ENCODE peak calls at places on chromosomes 1 and 21, in five cellular contexts. One of them, this sample, is unnamed.
A peak's percentile ranks its signal among the peaks of the same experiment; 100 is the strongest.

GRCh38 chr1:111907321-111907720 is 82.1 kb downstream of the KCND3 start:
- DNase-seq in AG04450: no peak
- DNase-seq in brain microvascular endothelial cell: no peak
- DNase-seq in endothelial cell: no peak
- DNase-seq in cardiac fibroblast: no peak
- DNase-seq in this sample: no peak

GRCh38 chr21:44742418-44743153 is 31.2 kb upstream of the TSPEAR start:
- DNase-seq in brain microvascular endothelial cell: no peak
- DNase-seq in AG04450: no peak
- DNase-seq in endothelial cell: no peak
- DNase-seq in cardiac fibroblast: peak; percentile 34
- DNase-seq in this sample: peak; percentile 40

GRCh38 chr1:201061049-201061448 is 37.5 kb upstream of the KIF21B start:
- DNase-seq in AG04450: no peak
- DNase-seq in endothelial cell: no peak
- DNase-seq in cardiac fibroblast: no peak
- DNase-seq in brain microvascular endothelial cell: no peak
- DNase-seq in this sample: no peak

GRCh38 chr1:157162345-157162744 is 24.1 kb upstream of the ETV3 start:
- DNase-seq in brain microvascular endothelial cell: no peak
- DNase-seq in AG04450: no peak
- DNase-seq in endothelial cell: no peak
- DNase-seq in cardiac fibroblast: no peak
- DNase-seq in this sample: peak; percentile 44

GRCh38 chr1:58155418-58156123 is 391.0 kb downstream of the OMA1 start:
- DNase-seq in cardiac fibroblast: peak; percentile 2
- DNase-seq in AG04450: no peak
- DNase-seq in endothelial cell: peak; percentile 67
- DNase-seq in brain microvascular endothelial cell: no peak
- DNase-seq in this sample: no peak

GRCh38 chr1:228096416-228097332 is 6.5 kb downstream of the C1orf35 start:
- DNase-seq in endothelial cell: no peak
- DNase-seq in AG04450: no peak
- DNase-seq in cardiac fibroblast: no peak
- DNase-seq in brain microvascular endothelial cell: no peak
- DNase-seq in this sample: peak; percentile 30

GRCh38 chr1:65175171-65176070 is 27.4 kb downstream of the AK4 start:
- DNase-seq in cardiac fibroblast: peak; percentile 49
- DNase-seq in AG04450: no peak
- DNase-seq in endothelial cell: no peak
- DNase-seq in brain microvascular endothelial cell: peak; percentile 21
- DNase-seq in this sample: no peak

GRCh38 chr1:76267631-76268030 is 193.1 kb downstream of the ST6GALNAC3 start:
- DNase-seq in cardiac fibroblast: no peak
- DNase-seq in AG04450: no peak
- DNase-seq in endothelial cell: no peak
- DNase-seq in brain microvascular endothelial cell: no peak
- DNase-seq in this sample: no peak

GRCh38 chr1:208475449-208475848 is 231.3 kb upstream of the PLXNA2 start:
- DNase-seq in endothelial cell: no peak
- DNase-seq in cardiac fibroblast: peak; percentile 2
- DNase-seq in AG04450: no peak
- DNase-seq in brain microvascular endothelial cell: no peak
- DNase-seq in this sample: no peak

GRCh38 chr1:229309074-229309473 is 33.8 kb downstream of the CCSAP start:
- DNase-seq in endothelial cell: no peak
- DNase-seq in brain microvascular endothelial cell: no peak
- DNase-seq in cardiac fibroblast: no peak
- DNase-seq in AG04450: no peak
- DNase-seq in this sample: no peak

GRCh38 chr1:79197421-79197820 is 190.9 kb upstream of the ADGRL4 start:
- DNase-seq in cardiac fibroblast: peak; percentile 58
- DNase-seq in AG04450: no peak
- DNase-seq in endothelial cell: peak; percentile 26
- DNase-seq in brain microvascular endothelial cell: peak; percentile 19
- DNase-seq in this sample: no peak

GRCh38 chr1:235972316-235973090 is 92.4 kb downstream of the NID1 start:
- DNase-seq in endothelial cell: no peak
- DNase-seq in AG04450: peak; percentile 42
- DNase-seq in cardiac fibroblast: peak; percentile 88
- DNase-seq in brain microvascular endothelial cell: peak; percentile 83
- DNase-seq in this sample: no peak

GRCh38 chr1:6084781-6085495 is 39.2 kb downstream of the KCNAB2 start:
- DNase-seq in brain microvascular endothelial cell: no peak
- DNase-seq in cardiac fibroblast: no peak
- DNase-seq in endothelial cell: no peak
- DNase-seq in AG04450: no peak
- DNase-seq in this sample: no peak

GRCh38 chr1:40041466-40041838 is 923 bp downstream of the CAP1 start:
- DNase-seq in AG04450: no peak
- DNase-seq in cardiac fibroblast: no peak
- DNase-seq in endothelial cell: no peak
- DNase-seq in brain microvascular endothelial cell: no peak
- DNase-seq in this sample: no peak

GRCh38 chr1:40038693-40039092 is 1.8 kb upstream of the CAP1 start:
- DNase-seq in cardiac fibroblast: no peak
- DNase-seq in endothelial cell: no peak
- DNase-seq in brain microvascular endothelial cell: no peak
- DNase-seq in AG04450: no peak
- DNase-seq in this sample: no peak

GRCh38 chr1:40039757-40040510 is 595 bp upstream of the CAP1 start:
- DNase-seq in cardiac fibroblast: peak; percentile 86
- DNase-seq in endothelial cell: peak; percentile 55
- DNase-seq in AG04450: peak; percentile 74
- DNase-seq in brain microvascular endothelial cell: peak; percentile 85
- DNase-seq in this sample: peak; percentile 86

GRCh38 chr1:40040511-40041465 is at the start of gene CAP1:
- DNase-seq in cardiac fibroblast: peak; percentile 99
- DNase-seq in AG04450: peak; percentile 97
- DNase-seq in brain microvascular endothelial cell: peak; percentile 97
- DNase-seq in endothelial cell: peak; percentile 100
- DNase-seq in this sample: peak; percentile 97

DNA sequence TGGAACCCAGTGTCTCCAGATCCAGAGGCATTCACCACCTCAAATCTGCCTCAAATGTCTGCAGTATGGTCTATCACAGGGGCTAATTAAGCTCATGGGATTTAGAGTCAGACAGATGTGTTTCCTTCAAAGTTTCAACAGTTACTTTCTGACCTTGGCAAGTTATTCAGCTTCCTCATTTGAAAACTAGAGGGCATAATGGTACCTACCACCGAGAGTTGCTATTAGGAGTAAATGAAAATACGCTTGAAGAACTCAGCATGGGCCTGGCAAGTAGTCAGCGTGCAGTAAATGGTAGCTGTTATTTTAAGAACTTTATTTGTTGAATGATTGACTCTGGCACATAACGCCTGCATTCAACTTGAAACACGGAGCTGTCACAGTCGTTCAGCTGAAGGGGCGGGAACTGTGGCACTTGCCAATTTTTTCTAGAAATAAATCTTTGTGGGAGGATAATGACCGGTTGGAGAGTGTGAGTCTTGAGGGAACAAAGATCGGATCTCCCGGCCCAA is 1.2 kb upstream of the CAP1 start:
- DNase-seq in cardiac fibroblast: peak; percentile 66
- DNase-seq in endothelial cell: no peak
- DNase-seq in AG04450: no peak
- DNase-seq in brain microvascular endothelial cell: no peak
- DNase-seq in this sample: no peak
- TF ChIP-seq CTCF in cardiac fibroblast: no peak
- TF ChIP-seq CTCF in endothelial cell: no peak
- TF ChIP-seq CTCF in AG04450: no peak
- TF ChIP-seq CTCF in brain microvascular endothelial cell: no peak
- TF ChIP-seq CTCF in this sample: no peak

DNA sequence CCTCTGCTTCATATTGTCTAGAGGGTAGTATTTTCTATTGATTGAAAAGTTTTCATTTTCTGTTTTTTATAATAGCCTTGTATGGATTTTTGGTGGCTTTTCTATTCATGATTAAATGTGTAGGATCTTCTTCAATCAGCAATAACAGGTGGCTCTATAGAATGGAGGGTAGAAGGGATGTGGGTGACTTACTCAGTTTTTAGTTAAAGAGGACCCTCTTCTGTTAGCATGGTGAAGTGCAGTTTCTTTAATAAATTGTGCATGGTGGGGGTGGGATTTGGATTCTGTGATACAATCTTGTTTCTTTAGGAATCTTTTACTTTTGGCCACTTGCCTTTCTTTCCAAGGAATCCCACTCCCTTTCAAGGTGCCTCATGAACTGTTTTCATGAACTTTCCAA is 64.7 kb downstream of the SLC35A3 start:
- DNase-seq in AG04450: peak; percentile 11
- DNase-seq in brain microvascular endothelial cell: no peak
- DNase-seq in endothelial cell: no peak
- DNase-seq in cardiac fibroblast: peak; percentile 57
- DNase-seq in this sample: peak; percentile 1
- TF ChIP-seq CTCF in AG04450: peak; percentile 42
- TF ChIP-seq CTCF in brain microvascular endothelial cell: peak; percentile 30
- TF ChIP-seq CTCF in endothelial cell: no peak
- TF ChIP-seq CTCF in cardiac fibroblast: peak; percentile 38
- TF ChIP-seq CTCF in this sample: peak; percentile 22

GRCh38 chr1:40855513-40855912 is 6.7 kb downstream of the CITED4 start:
- DNase-seq in cardiac fibroblast: no peak
- DNase-seq in AG04450: no peak
- DNase-seq in brain microvascular endothelial cell: no peak
- DNase-seq in endothelial cell: no peak
- DNase-seq in this sample: no peak
- TF ChIP-seq CTCF in cardiac fibroblast: peak; percentile 34
- TF ChIP-seq CTCF in AG04450: peak; percentile 32
- TF ChIP-seq CTCF in brain microvascular endothelial cell: peak; percentile 62
- TF ChIP-seq CTCF in endothelial cell: peak; percentile 18
- TF ChIP-seq CTCF in this sample: no peak

GRCh38 chr1:160819186-160819585 is 23.2 kb downstream of the LY9 start:
- DNase-seq in brain microvascular endothelial cell: no peak
- DNase-seq in endothelial cell: no peak
- DNase-seq in cardiac fibroblast: no peak
- DNase-seq in AG04450: no peak
- DNase-seq in this sample: no peak

GRCh38 chr1:160827418-160827817 is 31.4 kb downstream of the LY9 start:
- DNase-seq in endothelial cell: no peak
- DNase-seq in cardiac fibroblast: peak; percentile 58
- DNase-seq in AG04450: no peak
- DNase-seq in brain microvascular endothelial cell: no peak
- DNase-seq in this sample: no peak

GRCh38 chr1:160818207-160818935 is 22.4 kb downstream of the LY9 start:
- DNase-seq in endothelial cell: no peak
- DNase-seq in AG04450: no peak
- DNase-seq in cardiac fibroblast: peak; percentile 3
- DNase-seq in brain microvascular endothelial cell: no peak
- DNase-seq in this sample: no peak

GRCh38 chr1:160826546-160826945 is 30.6 kb downstream of the LY9 start:
- DNase-seq in endothelial cell: no peak
- DNase-seq in cardiac fibroblast: peak; percentile 22
- DNase-seq in brain microvascular endothelial cell: no peak
- DNase-seq in AG04450: no peak
- DNase-seq in this sample: no peak

GRCh38 chr1:160821627-160822026 is 25.7 kb downstream of the LY9 start:
- DNase-seq in endothelial cell: no peak
- DNase-seq in cardiac fibroblast: peak; percentile 14
- DNase-seq in AG04450: no peak
- DNase-seq in brain microvascular endothelial cell: no peak
- DNase-seq in this sample: no peak
- TF ChIP-seq CTCF in endothelial cell: no peak
- TF ChIP-seq CTCF in cardiac fibroblast: no peak
- TF ChIP-seq CTCF in AG04450: no peak
- TF ChIP-seq CTCF in brain microvascular endothelial cell: no peak
- TF ChIP-seq CTCF in this sample: no peak

DNA sequence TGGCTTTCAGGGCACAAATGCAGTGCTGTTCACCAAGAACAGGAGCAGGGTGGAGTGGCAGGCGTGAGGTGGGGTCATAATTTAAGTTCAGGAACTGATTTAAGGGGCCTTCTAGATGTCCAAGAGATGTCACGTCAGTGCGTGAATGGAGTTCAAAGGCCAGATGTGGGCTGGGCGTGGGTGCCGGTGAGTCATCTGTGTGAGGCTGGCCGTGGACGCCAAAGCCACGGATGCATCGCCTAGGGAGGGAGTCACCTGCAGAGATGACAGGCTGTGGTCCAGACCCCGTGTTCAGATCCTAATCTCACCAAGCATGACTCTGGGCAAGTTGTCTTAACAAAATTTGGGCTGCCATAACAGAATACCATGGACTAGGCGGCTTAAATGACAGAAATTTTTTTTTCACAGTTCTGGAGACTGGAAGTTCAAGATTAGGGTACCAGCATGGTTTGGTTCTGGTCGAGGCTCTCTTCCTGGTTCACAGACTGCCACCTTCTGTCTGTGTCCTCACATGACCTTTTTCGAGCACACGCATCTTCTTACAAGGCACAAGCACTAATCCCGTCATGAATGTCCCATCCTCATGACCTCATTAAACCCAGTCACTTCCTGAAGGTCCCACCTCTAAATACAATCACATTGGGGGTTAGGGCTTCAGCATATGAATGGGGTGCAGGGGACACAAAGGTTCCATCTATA is 109.6 kb downstream of the PRDM2 start:
- DNase-seq in brain microvascular endothelial cell: no peak
- DNase-seq in AG04450: no peak
- DNase-seq in cardiac fibroblast: no peak
- DNase-seq in endothelial cell: no peak
- DNase-seq in this sample: no peak
- TF ChIP-seq CTCF in brain microvascular endothelial cell: no peak
- TF ChIP-seq CTCF in AG04450: no peak
- TF ChIP-seq CTCF in cardiac fibroblast: no peak
- TF ChIP-seq CTCF in endothelial cell: no peak
- TF ChIP-seq CTCF in this sample: no peak

GRCh38 chr1:90149101-90149500 is 154.2 kb downstream of the ZNF326 start:
- DNase-seq in endothelial cell: no peak
- DNase-seq in AG04450: no peak
- DNase-seq in brain microvascular endothelial cell: no peak
- DNase-seq in cardiac fibroblast: no peak
- DNase-seq in this sample: no peak
- TF ChIP-seq CTCF in endothelial cell: no peak
- TF ChIP-seq CTCF in AG04450: no peak
- TF ChIP-seq CTCF in brain microvascular endothelial cell: peak; percentile 13
- TF ChIP-seq CTCF in cardiac fibroblast: no peak
- TF ChIP-seq CTCF in this sample: no peak

This sample was measured in Caco-2.